ENCODE peak calls at places on chromosome 20, in eight cellular contexts. F is effector CD4-positive, alpha-beta T cell; R is midbrain; J is HTR-8/SVneo; X is D341Med; A is mammary epithelial cell; W is neural progenitor cell; T is prostate gland. H is an unnamed sample.

GRCh38 chr20:44089987-44090674 is 96.9 kb downstream of the JPH2 start:
- DNase-seq in W (no peak), T (no peak), J (peak; percentile 74), A (peak; percentile 89), R (no peak), F (no peak), X (no peak), H (no peak)

GRCh38 chr20:7841967-7842301 is 98.3 kb downstream of the HAO1 start:
- DNase-seq in F (no peak), A (peak; percentile 91), J (no peak), W (peak; percentile 5), X (peak; percentile 70), T (no peak), R (no peak), H (no peak)

GRCh38 chr20:14921546-14921945 is 584.1 kb upstream of the FLRT3 start:
- DNase-seq in W (no peak), F (no peak), X (no peak), J (no peak), A (peak; percentile 21), R (no peak), T (no peak), H (no peak)

GRCh38 chr20:53571555-53572286 is 21.9 kb downstream of the ZNF217 start:
- DNase-seq in R (no peak), T (no peak), A (no peak), J (no peak), X (no peak), F (no peak), W (no peak), H (no peak)

GRCh38 chr20:26277339-26277738 is 580.7 kb upstream of the ZNF337 start:
- DNase-seq in J (no peak), X (no peak), T (no peak), R (no peak), F (no peak), A (no peak), W (no peak), H (no peak)

GRCh38 chr20:6632187-6632586 is 135.3 kb upstream of the BMP2 start:
- DNase-seq in F (no peak), J (no peak), X (no peak), R (no peak), T (no peak), A (peak; percentile 45), W (no peak), H (no peak)

GRCh38 chr20:8756410-8756809 is 312.5 kb upstream of the PLCB4 start:
- DNase-seq in W (no peak), F (no peak), R (no peak), A (peak; percentile 23), X (no peak), T (no peak), J (peak; percentile 82), H (no peak)

GRCh38 chr20:34834459-34834893 is 9.0 kb upstream of the NCOA6 start:
- DNase-seq in J (peak; percentile 64), A (peak; percentile 16), R (peak; percentile 41), T (no peak), W (no peak), X (peak; percentile 47), F (no peak), H (no peak)

GRCh38 chr20:36744764-36745191 is 1.1 kb downstream of the NDRG3 start:
- DNase-seq in T (peak; percentile 50), A (peak; percentile 21), J (peak; percentile 79), W (peak; percentile 21), X (peak; percentile 77), F (no peak), R (no peak), H (no peak)

GRCh38 chr20:61118429-61119224 is 133.4 kb upstream of the CDH4 start:
- DNase-seq in J (peak; percentile 32), T (no peak), W (no peak), F (no peak), X (no peak), A (no peak), R (no peak), H (no peak)

GRCh38 chr20:25250508-25250907 is 2.6 kb downstream of the PYGB start:
- DNase-seq in X (no peak), W (no peak), R (peak; percentile 5), J (no peak), A (no peak), T (no peak), F (no peak), H (no peak)

H was measured in effector memory CD8-positive, alpha-beta T cell.